ENCODE peak calls at places on chromosomes 6 and 20, in seven cellular contexts. C is HepG2, H is neural progenitor cell, O is fibroblast of lung, X is H9, S is HCT116, Z is mammary epithelial cell. U is an unnamed sample. For H3K79me2, the result is how much of the 10 kb centered on the place peaks cover.

GRCh38 chr6:46735720-46736031 is 501 bp upstream of the PLA2G7 start:
- DNase-seq in X (no peak), S (no peak), C (no peak), H (no peak), Z (no peak), O (no peak), U (no peak)

GRCh38 chr6:90709597-90709996 is 122.7 kb upstream of the MAP3K7 start:
- DNase-seq in O (peak), C (no peak), S (no peak), Z (no peak), H (no peak), X (no peak), U (no peak)

GRCh38 chr6:26170951-26171841 is 84.0 kb downstream of the HFE start:
- DNase-seq in Z (no peak), C (no peak), X (no peak), S (no peak), H (no peak), O (no peak), U (peak)

GRCh38 chr6:56079761-56080540 is 167.4 kb downstream of the COL21A1 start:
- DNase-seq in O (peak), X (no peak), C (no peak), Z (no peak), S (no peak), H (no peak), U (no peak)

GRCh38 chr6:106087548-106088325 is 1.6 kb downstream of the PRDM1 start:
- DNase-seq in Z (peak), S (no peak), X (no peak), C (no peak), O (peak), H (peak), U (no peak)

GRCh38 chr6:32973144-32973854 is 4.9 kb downstream of the BRD2 start:
- DNase-seq in O (peak), Z (peak), S (no peak), H (peak), C (peak), X (no peak), U (peak)

GRCh38 chr6:169556758-169557505 is 144.9 kb downstream of the WDR27 start:
- DNase-seq in X (no peak), S (no peak), C (no peak), Z (no peak), O (no peak), H (no peak), U (peak)

GRCh38 chr20:58907481-58908137 is 55.1 kb downstream of the GNAS start:
- DNase-seq in H (no peak), S (no peak), C (peak), O (peak), X (no peak), Z (peak), U (peak)

GRCh38 chr6:105553174-105553573 is 150.3 kb upstream of the PREP start:
- DNase-seq in H (no peak), S (no peak), X (no peak), Z (peak), O (no peak), C (no peak), U (no peak)

GRCh38 chr20:5719861-5720401 is 30.3 kb upstream of the SHLD1 start:
- DNase-seq in Z (peak), X (no peak), C (peak), O (peak), S (no peak), H (no peak), U (no peak)

GRCh38 chr20:32966881-32967781 is 37.1 kb downstream of the SUN5 start:
- DNase-seq in Z (no peak), O (no peak), S (no peak), H (no peak), C (no peak), X (peak), U (no peak)

GRCh38 chr20:64161595-64162238 is 2.5 kb upstream of the MYT1 start:
- DNase-seq in S (no peak), X (peak), Z (peak), C (peak), O (peak), H (peak), U (no peak)

GRCh38 chr20:13183005-13183404 is 38.1 kb upstream of the ISM1 start:
- DNase-seq in Z (no peak), H (no peak), C (no peak), O (no peak), S (no peak), X (no peak), U (no peak)

GRCh38 chr6:85920782-85921181 is 278.1 kb upstream of the SYNCRIP start:
- DNase-seq in S (no peak), C (no peak), O (no peak), Z (peak), H (peak), X (no peak), U (peak)

GRCh38 chr20:62623488-62624324 is 18.6 kb upstream of the SLCO4A1 start:
- DNase-seq in S (peak), H (peak), O (peak), Z (peak), X (peak), C (peak), U (peak)

GRCh38 chr20:62965363-62965771 is 12.9 kb downstream of the SLC17A9 start:
- DNase-seq in H (no peak), S (no peak), C (no peak), Z (no peak), O (no peak), X (no peak), U (no peak)

GRCh38 chr6:163536770-163537169 is 122.3 kb downstream of the QKI start:
- DNase-seq in S (no peak), X (no peak), O (peak), C (no peak), Z (peak), H (no peak), U (no peak)

GRCh38 chr6:19472850-19473249 is 364.3 kb upstream of the ID4 start:
- DNase-seq in X (peak), C (no peak), H (peak), S (no peak), O (no peak), Z (no peak), U (no peak)

GRCh38 chr20:10644458-10645204 is 29.2 kb downstream of the JAG1 start:
- DNase-seq in O (no peak), S (no peak), Z (no peak), X (no peak), C (no peak), H (no peak), U (no peak)

GRCh38 chr6:39830444-39830843 is 38.3 kb downstream of the DAAM2 start:
- DNase-seq in X (no peak), H (no peak), O (no peak), S (no peak), C (no peak), Z (no peak), U (no peak)

GRCh38 chr6:40999498-41000070 is 39.4 kb downstream of the UNC5CL start:
- DNase-seq in O (peak), H (peak), S (peak), X (peak), Z (no peak), C (peak), U (peak)

GRCh38 chr6:111992851-111993250 is 61.1 kb upstream of the CCN6 start:
- DNase-seq in S (no peak), Z (peak), X (no peak), C (no peak), O (no peak), H (no peak), U (no peak)

GRCh38 chr6:3063733-3064700 is 4.3 kb upstream of the RIPK1 start:
- DNase-seq in H (peak), O (peak), Z (peak), C (peak), X (peak), S (peak), U (peak)

GRCh38 chr6:11925805-11926204 is 86.3 kb upstream of the HIVEP1 start:
- DNase-seq in X (no peak), O (no peak), S (no peak), H (no peak), C (no peak), Z (no peak), U (no peak)

GRCh38 chr20:64140421-64140820 is 23.8 kb upstream of the MYT1 start:
- DNase-seq in O (no peak), Z (no peak), S (no peak), H (no peak), C (no peak), X (no peak), U (no peak)

GRCh38 chr20:5835234-5835845 is 85.1 kb downstream of the SHLD1 start:
- DNase-seq in H (no peak), X (no peak), O (peak), S (no peak), C (peak), Z (peak), U (no peak)

GRCh38 chr6:16961577-16961976 is 140.3 kb upstream of the STMND1 start:
- DNase-seq in S (no peak), H (no peak), C (no peak), Z (no peak), O (peak), X (no peak), U (no peak)

GRCh38 chr6:122180132-122180531 is 219.3 kb upstream of the HSF2 start:
- DNase-seq in O (peak), S (no peak), Z (no peak), X (no peak), H (peak), C (no peak), U (no peak)

GRCh38 chr6:3278691-3279090 is 19.9 kb downstream of the PSMG4 start:
- DNase-seq in O (no peak), H (no peak), X (no peak), C (no peak), S (no peak), Z (no peak), U (no peak)

GRCh38 chr6:137520520-137520919 is 26.3 kb upstream of the OLIG3 start:
- DNase-seq in X (no peak), Z (no peak), S (no peak), C (no peak), O (no peak), H (no peak), U (no peak)

GRCh38 chr6:4732691-4733315 is 43.4 kb upstream of the CDYL start:
- DNase-seq in H (peak), O (peak), Z (peak), S (peak), C (peak), X (peak), U (no peak)

GRCh38 chr20:46359233-46359751 is 47.1 kb downstream of the ELMO2 start:
- DNase-seq in X (no peak), C (no peak), H (no peak), S (no peak), Z (no peak), O (no peak), U (peak)
- H3K9ac ChIP-seq in X (no peak), C (no peak), H (no peak), S (no peak), Z (no peak), O (no peak), U (peak)

GRCh38 chr6:107812370-107812769 is 11.7 kb downstream of the SCML4 start:
- DNase-seq in X (no peak), S (no peak), C (no peak), H (no peak), O (no peak), Z (no peak), U (no peak)
- H3K27ac ChIP-seq in X (no peak), S (no peak), C (no peak), H (no peak), O (no peak), Z (no peak), U (no peak)

DNA sequence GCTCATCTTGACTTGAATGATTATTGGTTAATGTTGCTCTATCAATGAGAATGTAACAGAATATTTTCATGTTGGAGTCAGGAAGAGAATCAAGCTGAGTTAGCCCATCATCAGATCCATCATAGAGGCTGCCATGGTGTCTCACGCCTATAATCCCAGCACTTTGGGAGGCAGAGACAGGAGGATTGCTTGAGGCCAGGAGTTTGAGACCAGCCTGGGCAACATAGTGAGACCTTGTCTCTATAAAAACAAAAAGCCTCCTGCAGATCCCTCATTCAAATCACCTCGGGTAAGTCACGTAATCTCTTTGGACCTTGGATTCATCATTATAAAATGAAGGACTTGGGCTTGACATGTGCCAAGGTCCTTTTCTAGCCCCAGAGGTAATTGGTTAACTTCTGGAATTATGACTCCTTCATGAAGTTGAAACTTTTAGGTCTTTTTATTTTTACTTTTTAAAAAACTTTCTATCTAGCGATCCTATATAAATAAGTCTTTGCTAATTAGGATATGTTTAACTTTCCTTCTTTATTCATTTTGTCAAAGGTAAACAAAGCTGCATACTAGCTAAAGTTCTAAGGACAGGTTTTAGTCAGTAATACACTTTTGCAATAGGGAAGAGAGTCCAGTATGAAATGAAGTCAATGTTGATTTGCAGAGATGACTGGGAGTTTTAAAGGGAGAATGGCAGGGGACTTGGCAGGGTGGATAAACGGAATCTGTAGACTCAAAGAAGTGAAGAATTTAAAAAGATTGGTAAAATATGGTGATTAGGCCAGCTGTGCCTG is 111.0 kb downstream of the ZFAND3 start:
- DNase-seq in Z (no peak), C (peak), S (no peak), H (no peak), X (no peak), O (no peak), U (no peak)
- H3K79me2 ChIP-seq in Z (half or more), C (under half), S (under half), H (half or more), X (under half), O (under half), U (under half)

DNA sequence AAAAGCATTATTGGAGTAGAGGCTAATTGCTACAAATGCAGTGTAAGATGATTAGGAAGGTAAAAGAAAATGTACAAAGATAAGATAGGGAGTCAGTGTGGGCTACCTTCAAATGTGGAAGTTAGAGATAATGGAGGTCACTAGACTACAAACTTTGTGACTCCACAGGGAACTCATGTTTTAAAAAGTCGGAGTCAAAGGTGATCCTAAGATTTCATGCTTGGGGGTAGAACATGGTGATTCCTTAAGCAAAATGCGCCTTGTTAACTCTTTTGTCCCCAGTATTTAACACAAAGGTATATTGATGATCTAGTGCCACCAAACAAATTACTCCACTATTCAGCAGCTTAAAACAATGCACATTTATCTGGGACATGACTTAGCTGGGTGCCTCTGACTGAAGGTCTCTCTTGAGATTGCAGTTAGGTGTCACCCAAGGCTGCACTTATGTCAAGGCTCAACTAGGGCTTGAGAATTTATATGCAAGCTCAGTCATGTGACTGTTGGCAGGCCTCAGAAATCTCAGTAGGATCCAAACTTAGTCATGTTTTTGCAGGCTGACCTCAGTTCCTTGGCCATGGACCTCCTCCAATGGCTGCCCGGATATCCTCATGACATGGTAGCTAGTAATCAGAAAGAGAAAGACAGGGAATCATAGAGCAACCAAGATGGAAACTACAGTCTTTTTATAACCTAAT is 11.4 kb upstream of the SNX9 start:
- DNase-seq in Z (no peak), C (no peak), H (no peak), O (peak), S (no peak), X (no peak), U (no peak)
- H3K9ac ChIP-seq in Z (no peak), C (no peak), H (no peak), O (no peak), S (no peak), X (no peak), U (no peak)

DNA sequence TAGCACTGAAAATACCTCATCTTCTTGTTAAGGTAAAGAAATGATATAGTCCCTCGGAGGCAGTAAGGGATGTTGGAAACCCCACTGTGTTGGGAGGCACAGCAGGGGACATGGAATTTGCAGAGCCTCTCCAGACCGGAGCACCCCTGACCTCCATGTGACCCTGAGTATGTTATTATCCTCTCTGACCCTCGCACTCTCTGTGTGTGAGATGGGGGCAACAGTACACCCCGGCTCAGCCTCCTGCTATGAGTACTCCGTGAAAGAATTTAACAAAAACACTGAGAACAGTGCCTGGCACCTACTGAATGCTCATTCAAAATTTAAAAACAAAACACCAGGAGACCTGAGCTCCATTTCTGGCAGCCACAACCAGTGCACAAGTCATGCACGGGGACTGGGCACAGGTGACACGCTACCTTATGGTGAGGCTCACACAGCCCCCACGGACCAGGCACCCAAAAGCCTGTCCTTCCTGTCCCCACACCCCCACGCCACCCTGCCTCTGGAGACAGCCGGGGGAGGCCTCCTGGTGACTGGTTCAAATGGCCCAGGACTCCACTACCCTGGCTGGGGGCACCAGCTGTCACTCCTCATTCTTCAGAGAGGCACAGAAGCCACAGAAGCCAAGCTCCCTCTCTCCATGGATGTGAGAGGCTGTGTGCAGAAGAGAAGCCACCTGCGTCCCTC is 6.1 kb downstream of the NINL start:
- DNase-seq in H (peak), S (no peak), Z (no peak), C (peak), O (peak), X (no peak), U (no peak)
- H3K27ac ChIP-seq in H (no peak), S (no peak), Z (no peak), C (peak), O (no peak), X (no peak), U (no peak)

GRCh38 chr6:73200735-73201134 is 24.6 kb downstream of the KHDC1L start:
- DNase-seq in H (no peak), O (peak), S (no peak), Z (no peak), X (no peak), C (no peak), U (no peak)

GRCh38 chr6:73207221-73207837 is 18.0 kb downstream of the KHDC1L start:
- DNase-seq in Z (peak), C (no peak), S (no peak), H (no peak), X (no peak), O (peak), U (no peak)

GRCh38 chr6:73203098-73203497 is 22.2 kb downstream of the KHDC1L start:
- DNase-seq in X (no peak), H (no peak), Z (peak), S (no peak), O (peak), C (no peak), U (no peak)

GRCh38 chr6:73200247-73200646 is 25.0 kb downstream of the KHDC1L start:
- DNase-seq in O (no peak), C (no peak), Z (no peak), H (no peak), S (no peak), X (no peak), U (no peak)

DNA sequence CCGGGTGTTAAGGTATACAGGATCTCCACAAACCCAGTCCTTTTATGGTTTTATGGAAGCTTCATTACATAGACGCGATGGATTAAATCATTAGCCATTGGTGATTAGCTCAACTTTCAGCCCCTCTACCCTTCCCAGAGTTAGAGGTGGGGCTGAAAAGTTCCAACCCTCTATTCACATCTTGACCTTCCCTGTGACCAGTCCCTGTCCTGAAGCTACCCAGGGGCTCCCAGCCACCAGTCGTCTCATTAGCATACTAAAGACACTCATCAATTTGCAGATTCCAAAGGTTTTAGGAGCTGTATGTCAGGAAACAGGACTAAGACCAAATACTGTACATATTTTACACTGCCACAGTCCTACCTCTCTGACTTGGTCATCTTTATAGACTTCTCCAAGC is 21.0 kb downstream of the KHDC1L start:
- DNase-seq in S (no peak), O (no peak), X (no peak), H (no peak), Z (no peak), C (no peak), U (no peak)
- H3K79me2 ChIP-seq in S (under half), O (under half), X (under half), H (under half), Z (under half), C (under half), U (under half)